ENCODE peak calls at places on chromosomes 13 and 19, in six cellular contexts. U is endothelial cell of umbilical vein, H is ovary, G is adrenal gland, T is breast epithelium, Z is IMR-90. Y is an unnamed sample.

GRCh38 chr13:39895254-39895653 is 239.8 kb downstream of the COG6 start:
- DNase-seq in U (peak; percentile 93), H (no peak), G (no peak), T (no peak), Z (no peak), Y (no peak)

GRCh38 chr13:40342901-40343300 is 323.5 kb downstream of the FOXO1 start:
- DNase-seq in U (no peak), H (no peak), G (no peak), T (no peak), Z (no peak), Y (no peak)

GRCh38 chr13:114021464-114022308 is 47.8 kb upstream of the C13orf46 start:
- DNase-seq in U (no peak), H (no peak), G (no peak), T (no peak), Z (no peak), Y (no peak)

GRCh38 chr13:84479656-84480055 is 597.4 kb upstream of the SLITRK1 start:
- DNase-seq in U (no peak), H (no peak), G (no peak), T (no peak), Z (peak; percentile 40), Y (no peak)

GRCh38 chr13:111976474-111977183 is 90.3 kb upstream of the SOX1 start:
- DNase-seq in U (no peak), H (no peak), G (no peak), T (no peak), Z (no peak), Y (no peak)

GRCh38 chr19:32483574-32483973 is 78.0 kb downstream of the DPY19L3 start:
- DNase-seq in U (no peak), H (no peak), G (no peak), T (no peak), Z (no peak), Y (no peak)

GRCh38 chr19:3407556-3408516 is 41.5 kb downstream of the NFIC start:
- DNase-seq in U (no peak), H (peak; percentile 51), G (no peak), T (no peak), Z (no peak), Y (no peak)

GRCh38 chr19:9149976-9150375 is 9.8 kb downstream of the ZNF317 start:
- DNase-seq in U (no peak), H (no peak), G (no peak), T (no peak), Z (no peak), Y (no peak)

GRCh38 chr13:26941345-26942174 is 181.0 kb upstream of the GPR12 start:
- DNase-seq in U (no peak), H (no peak), G (no peak), T (no peak), Z (peak; percentile 91), Y (no peak)

GRCh38 chr13:94544922-94545321 is 51.0 kb downstream of the TGDS start:
- DNase-seq in U (no peak), H (no peak), G (no peak), T (no peak), Z (no peak), Y (no peak)
- TF ChIP-seq POLR2A in U (no peak), H (no peak), G (no peak), T (no peak), Z (no peak), Y (no peak)

GRCh38 chr13:99072356-99072755 is 94.5 kb upstream of the DOCK9 start:
- DNase-seq in U (no peak), H (no peak), G (no peak), T (no peak), Z (no peak), Y (no peak)

GRCh38 chr13:99074693-99075092 is 96.8 kb upstream of the DOCK9 start:
- DNase-seq in U (no peak), H (no peak), G (no peak), T (no peak), Z (no peak), Y (no peak)

GRCh38 chr13:99071666-99072065 is 93.8 kb upstream of the DOCK9 start:
- DNase-seq in U (no peak), H (no peak), G (no peak), T (no peak), Z (no peak), Y (no peak)

GRCh38 chr13:99072941-99073340 is 95.1 kb upstream of the DOCK9 start:
- DNase-seq in U (no peak), H (no peak), G (no peak), T (no peak), Z (no peak), Y (no peak)

DNA sequence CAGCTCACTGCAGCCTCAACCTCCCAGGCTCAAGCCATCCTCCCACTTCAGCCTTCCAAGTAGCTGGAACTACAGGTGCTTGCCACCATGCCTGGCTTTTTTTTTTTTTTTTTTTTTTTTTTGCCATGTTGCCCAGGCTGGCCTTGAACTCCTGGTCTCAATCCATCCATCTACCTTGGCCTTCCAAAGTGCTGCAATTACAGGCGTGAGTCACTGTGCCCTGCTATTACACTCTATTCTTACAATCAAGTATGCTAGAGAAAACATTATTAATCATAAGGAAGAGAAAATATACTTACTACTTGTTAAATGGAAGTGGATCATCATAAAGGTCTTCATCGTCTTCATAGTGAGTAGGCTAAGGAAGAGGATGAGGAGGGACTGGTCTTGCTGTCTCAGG is 93.3 kb upstream of the DOCK9 start:
- DNase-seq in U (no peak), H (no peak), G (no peak), T (no peak), Z (no peak), Y (no peak)
- H3K27ac ChIP-seq in U (no peak overlapping the region), H (no peak overlapping the region), G (no peak overlapping the region), T (no peak overlapping the region), Z (no peak overlapping the region), Y (peak overlapping the region; percentile 50)

DNA sequence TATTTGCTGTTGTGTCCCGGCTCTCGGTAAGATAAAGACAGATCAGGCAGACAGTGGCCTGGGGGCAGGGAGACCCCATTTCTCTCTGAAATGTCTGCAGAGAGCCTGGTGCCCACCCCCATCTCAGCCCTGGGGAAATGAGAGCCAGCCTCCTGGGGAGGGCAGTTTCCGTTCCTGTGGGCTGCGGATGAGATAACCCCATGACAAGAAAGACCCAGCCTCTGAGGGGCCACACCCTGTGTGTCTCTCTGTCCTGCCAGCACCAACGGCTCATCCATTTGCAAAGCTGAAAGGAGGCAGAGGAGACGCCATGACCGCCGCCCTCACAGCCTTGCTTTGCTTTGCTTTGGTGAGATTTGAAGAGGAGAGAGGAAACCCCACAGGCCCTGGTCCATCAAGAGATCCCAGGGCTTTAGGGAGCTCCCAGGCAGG is 28.1 kb upstream of the KIR3DL3 start:
- DNase-seq in U (no peak), H (no peak), G (no peak), T (no peak), Z (no peak), Y (no peak)
- TF ChIP-seq POLR2A in U (no peak), H (no peak), G (no peak), T (no peak), Z (no peak), Y (no peak)

DNA sequence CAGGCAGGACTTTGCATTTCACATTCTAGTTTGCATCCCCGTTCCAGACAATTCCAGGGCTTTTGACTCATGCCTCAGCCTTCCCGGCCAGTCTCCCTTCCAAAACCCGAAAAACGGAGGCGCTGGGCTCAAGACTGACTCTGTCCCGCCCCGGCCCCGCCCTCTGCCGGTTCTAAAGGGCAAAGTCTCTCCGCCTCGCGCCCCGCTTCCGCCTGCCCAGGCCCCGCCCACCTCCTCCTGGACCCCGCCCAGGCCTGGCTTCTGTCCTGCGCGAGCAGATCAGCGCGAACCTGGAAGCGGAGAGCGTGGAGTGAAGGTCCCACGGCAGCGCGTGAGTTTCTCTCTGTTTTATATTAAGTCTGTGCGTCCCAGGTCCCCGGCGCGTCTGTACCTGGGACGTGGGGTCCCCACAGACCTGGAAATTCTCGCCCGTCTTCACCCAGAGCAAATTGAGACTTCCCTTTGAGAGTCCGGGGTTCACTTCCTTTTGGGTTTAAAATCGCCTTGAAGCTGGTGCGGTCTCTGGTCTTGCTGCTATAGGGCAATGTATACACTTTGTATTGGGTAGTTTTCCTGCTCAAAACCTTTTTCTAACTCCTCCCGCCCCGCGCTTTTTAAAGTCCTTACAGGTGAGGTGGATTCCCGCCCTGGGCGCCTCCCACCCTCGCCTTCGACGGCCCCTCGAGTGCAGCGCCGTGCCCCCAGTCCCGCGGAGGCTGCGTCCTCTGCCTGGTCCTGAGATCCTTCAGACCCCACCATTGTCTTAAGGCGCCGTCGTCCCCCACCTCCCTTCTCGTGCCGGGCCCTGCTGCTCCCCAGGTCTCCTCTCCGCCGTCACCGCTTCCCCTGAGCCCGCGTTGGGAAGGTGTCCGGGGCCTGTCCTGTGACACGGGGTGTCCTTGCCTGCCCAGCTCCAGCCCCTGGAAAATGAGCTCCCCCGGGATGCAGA is 31.2 kb downstream of the ZNF701 start:
- DNase-seq in U (peak; percentile 84), H (peak; percentile 94), G (peak; percentile 95), T (peak; percentile 88), Z (peak; percentile 87), Y (peak; percentile 98)
- H3K27ac ChIP-seq in U (no peak overlapping the region), H (peak overlapping the region; percentile 68), G (peak overlapping the region; percentile 42), T (peak overlapping the region; percentile 91), Z (peak overlapping the region; percentile 63), Y (peak overlapping the region; percentile 85)

GRCh38 chr19:43684326-43684725 is 14.4 kb upstream of the PLAUR start:
- DNase-seq in U (no peak), H (no peak), G (no peak), T (no peak), Z (no peak), Y (no peak)
- TF ChIP-seq POLR2A in U (no peak), H (no peak), G (no peak), T (no peak), Z (no peak), Y (no peak)

DNA sequence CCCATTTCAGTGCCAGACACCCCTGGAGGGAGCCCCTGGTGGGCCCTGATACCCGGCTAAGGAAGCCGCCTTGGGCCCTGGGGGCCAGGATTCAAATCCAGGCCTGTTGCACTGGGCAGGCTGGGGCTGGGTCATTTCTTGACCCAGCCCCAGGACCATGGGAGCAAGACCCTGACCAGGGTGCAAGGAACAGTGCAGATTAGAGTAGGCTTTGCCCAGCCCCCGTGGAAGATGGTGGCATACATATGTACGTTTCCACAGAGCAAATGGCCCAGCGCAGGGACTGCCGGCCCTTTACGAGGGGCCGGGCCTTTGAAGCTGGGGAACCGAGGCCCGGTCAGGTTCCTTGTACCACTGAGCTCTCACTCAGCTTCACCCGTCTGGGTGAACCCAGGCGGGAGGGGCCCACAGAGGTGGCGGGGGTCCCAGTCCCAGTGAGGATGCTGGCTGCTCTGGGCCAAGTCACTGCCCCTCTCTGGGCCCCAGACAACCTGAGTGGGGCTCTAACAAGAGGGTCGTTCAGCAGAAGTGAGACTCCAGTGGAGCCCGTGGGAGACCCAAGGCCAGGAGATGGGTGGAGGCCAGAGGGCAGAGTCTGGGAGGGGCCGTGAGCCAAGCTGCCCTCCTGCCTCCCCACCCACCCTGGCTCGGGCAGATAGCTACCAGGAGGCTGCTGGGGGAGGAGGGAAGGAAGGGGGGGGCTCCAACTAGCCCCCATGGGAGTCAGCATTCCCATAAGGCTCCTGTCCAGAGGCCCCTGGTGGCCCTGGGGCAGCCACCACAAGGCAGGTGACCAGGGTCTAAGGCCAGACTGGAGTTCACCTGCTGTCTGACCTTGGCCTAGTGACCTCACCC is 2.7 kb downstream of the MKNK2 start:
- DNase-seq in U (no peak), H (no peak), G (peak; percentile 47), T (no peak), Z (no peak), Y (peak; percentile 59)
- H3K27ac ChIP-seq in U (peak overlapping the region; percentile 63), H (peak overlapping the region; percentile 87), G (peak overlapping the region; percentile 91), T (peak overlapping the region; percentile 98), Z (no peak overlapping the region), Y (peak overlapping the region; percentile 98)

GRCh38 chr19:50334741-50335421 is 5.7 kb upstream of the KCNC3 start:
- DNase-seq in U (no peak), H (no peak), G (no peak), T (no peak), Z (no peak), Y (no peak)
- TF ChIP-seq POLR2A in U (no peak), H (no peak), G (no peak), T (no peak), Z (no peak), Y (no peak)